ENCODE peak calls at places on chromosomes 13 and 19, in five cellular contexts. B is SK-N-SH, H is OCI-LY7, D is HCT116, I is GM23338. V is an unnamed sample.

GRCh38 chr13:31008400-31009115 is 76.1 kb downstream of the TEX26 start:
- DNase-seq in B (no peak), H (no peak), D (no peak), I (no peak), V (no peak)

GRCh38 chr19:30799854-30800755 is 427.9 kb downstream of the ZNF536 start:
- DNase-seq in B (no peak), H (no peak), D (no peak), I (peak), V (peak)

GRCh38 chr19:2213799-2214198 is 22.3 kb downstream of the PLEKHJ1 start:
- DNase-seq in B (no peak), H (no peak), D (no peak), I (no peak), V (no peak)

GRCh38 chr13:100674363-100674847 is at the start of gene TMTC4:
- DNase-seq in B (peak), H (no peak), D (no peak), I (peak), V (peak)

GRCh38 chr19:20186163-20186562 is 19.1 kb downstream of the ZNF486 start:
- DNase-seq in B (no peak), H (no peak), D (no peak), I (no peak), V (no peak)

GRCh38 chr13:30113531-30113930 is 193.8 kb downstream of the KATNAL1 start:
- DNase-seq in B (no peak), H (no peak), D (no peak), I (no peak), V (no peak)

GRCh38 chr19:11279505-11280236 is 16.3 kb upstream of the TSPAN16 start:
- DNase-seq in B (no peak), H (peak), D (no peak), I (no peak), V (no peak)

GRCh38 chr19:55400281-55401087 is 7.1 kb downstream of the UBE2S start:
- DNase-seq in B (no peak), H (no peak), D (no peak), I (no peak), V (no peak)

GRCh38 chr19:37505958-37506386 is 767 bp upstream of the ZNF793 start:
- DNase-seq in B (no peak), H (no peak), D (no peak), I (peak), V (no peak)

GRCh38 chr13:47110141-47110540 is 213.3 kb upstream of the HTR2A start:
- DNase-seq in B (no peak), H (no peak), D (no peak), I (no peak), V (peak)

GRCh38 chr13:43261018-43261417 is 237.6 kb downstream of the DNAJC15 start:
- DNase-seq in B (no peak), H (no peak), D (no peak), I (no peak), V (no peak)

GRCh38 chr13:68813397-68813796 is 1294.2 kb upstream of the ATXN8OS start:
- DNase-seq in B (no peak), H (no peak), D (no peak), I (no peak), V (no peak)

GRCh38 chr19:18865973-18866799 is 29.8 kb downstream of the CERS1 start:
- DNase-seq in B (peak), H (peak), D (no peak), I (peak), V (peak)

GRCh38 chr13:109140777-109141354 is 511.5 kb downstream of the MYO16 start:
- DNase-seq in B (peak), H (no peak), D (no peak), I (peak), V (no peak)

GRCh38 chr19:38030681-38031422 is 123.8 kb downstream of the SIPA1L3 start:
- DNase-seq in B (no peak), H (no peak), D (no peak), I (no peak), V (no peak)

GRCh38 chr13:39734952-39735351 is 79.5 kb downstream of the COG6 start:
- DNase-seq in B (no peak), H (no peak), D (no peak), I (no peak), V (no peak)

GRCh38 chr19:18879579-18880373 is 16.2 kb downstream of the CERS1 start:
- DNase-seq in B (peak), H (peak), D (peak), I (peak), V (peak)

GRCh38 chr13:42239644-42240043 is 32.3 kb upstream of the AKAP11 start:
- DNase-seq in B (no peak), H (no peak), D (no peak), I (no peak), V (no peak)

GRCh38 chr19:48415395-48415794 is 21.9 kb downstream of the GRIN2D start:
- DNase-seq in B (peak), H (peak), D (peak), I (peak), V (peak)

GRCh38 chr13:111252449-111253124 is 67.9 kb upstream of the TEX29 start:
- DNase-seq in B (no peak), H (no peak), D (no peak), I (no peak), V (no peak)

GRCh38 chr19:46416077-46416709 is 2.8 kb upstream of the CCDC8 start:
- DNase-seq in B (peak), H (peak), D (peak), I (peak), V (peak)

GRCh38 chr13:53749306-53749705 is 720.7 kb downstream of the OLFM4 start:
- DNase-seq in B (peak), H (no peak), D (no peak), I (no peak), V (no peak)

GRCh38 chr13:43021926-43022670 is 1.3 kb upstream of the DNAJC15 start:
- DNase-seq in B (no peak), H (no peak), D (no peak), I (no peak), V (no peak)

GRCh38 chr13:98310485-98311199 is 133.6 kb upstream of the RNF113B start:
- DNase-seq in B (no peak), H (no peak), D (no peak), I (no peak), V (no peak)

GRCh38 chr13:77061362-77061761 is 34.4 kb upstream of the FBXL3 start:
- DNase-seq in B (no peak), H (no peak), D (no peak), I (no peak), V (no peak)

GRCh38 chr19:39915848-39916215 is 18.6 kb downstream of the FCGBP start:
- DNase-seq in B (no peak), H (no peak), D (no peak), I (no peak), V (no peak)

DNA sequence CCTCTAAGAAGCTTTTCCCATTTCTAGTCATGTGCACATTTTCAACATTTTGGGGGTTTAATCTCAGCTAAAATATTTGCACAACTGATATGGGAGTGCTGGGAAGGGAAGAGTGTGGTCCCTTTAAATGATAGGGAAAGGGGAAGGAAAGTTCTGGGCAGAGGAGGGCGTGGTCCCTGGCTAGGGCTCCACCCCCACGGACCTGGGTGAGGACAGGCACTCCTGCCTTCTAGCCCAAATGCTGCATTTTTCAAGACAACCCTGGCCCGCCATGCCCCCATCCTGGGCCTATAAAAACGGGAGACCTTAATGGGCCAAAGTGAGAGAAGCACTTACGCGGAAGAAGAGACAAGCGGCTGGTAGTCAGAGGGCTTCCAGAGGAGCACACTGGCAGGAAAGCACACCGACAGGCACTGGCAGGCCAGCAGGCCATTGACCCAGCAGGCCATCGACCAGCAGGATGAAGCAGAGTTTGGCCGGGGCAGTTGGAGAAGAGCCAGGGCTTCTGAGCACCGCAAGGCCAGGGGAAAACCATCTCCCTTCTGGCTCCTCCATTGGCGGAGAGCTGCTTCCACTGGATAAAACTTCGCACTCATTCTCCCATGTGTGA is 266.7 kb downstream of the SPRY2 start:
- DNase-seq in B (no peak), H (no peak), D (no peak), I (no peak), V (no peak)
- TF ChIP-seq EZH2phosphoT487 in B (no peak), H (no peak), D (no peak), I (no peak), V (no peak)

GRCh38 chr19:33811736-33812387 is 15.2 kb downstream of the KCTD15 start:
- DNase-seq in B (peak), H (no peak), D (no peak), I (no peak), V (no peak)

GRCh38 chr19:33813391-33814101 is 16.9 kb downstream of the KCTD15 start:
- DNase-seq in B (peak), H (no peak), D (no peak), I (no peak), V (no peak)

GRCh38 chr19:33815410-33816340 is 19.0 kb downstream of the KCTD15 start:
- DNase-seq in B (peak), H (no peak), D (no peak), I (no peak), V (no peak)

GRCh38 chr19:33812388-33813330 is 16.0 kb downstream of the KCTD15 start:
- DNase-seq in B (peak), H (no peak), D (no peak), I (no peak), V (no peak)

DNA sequence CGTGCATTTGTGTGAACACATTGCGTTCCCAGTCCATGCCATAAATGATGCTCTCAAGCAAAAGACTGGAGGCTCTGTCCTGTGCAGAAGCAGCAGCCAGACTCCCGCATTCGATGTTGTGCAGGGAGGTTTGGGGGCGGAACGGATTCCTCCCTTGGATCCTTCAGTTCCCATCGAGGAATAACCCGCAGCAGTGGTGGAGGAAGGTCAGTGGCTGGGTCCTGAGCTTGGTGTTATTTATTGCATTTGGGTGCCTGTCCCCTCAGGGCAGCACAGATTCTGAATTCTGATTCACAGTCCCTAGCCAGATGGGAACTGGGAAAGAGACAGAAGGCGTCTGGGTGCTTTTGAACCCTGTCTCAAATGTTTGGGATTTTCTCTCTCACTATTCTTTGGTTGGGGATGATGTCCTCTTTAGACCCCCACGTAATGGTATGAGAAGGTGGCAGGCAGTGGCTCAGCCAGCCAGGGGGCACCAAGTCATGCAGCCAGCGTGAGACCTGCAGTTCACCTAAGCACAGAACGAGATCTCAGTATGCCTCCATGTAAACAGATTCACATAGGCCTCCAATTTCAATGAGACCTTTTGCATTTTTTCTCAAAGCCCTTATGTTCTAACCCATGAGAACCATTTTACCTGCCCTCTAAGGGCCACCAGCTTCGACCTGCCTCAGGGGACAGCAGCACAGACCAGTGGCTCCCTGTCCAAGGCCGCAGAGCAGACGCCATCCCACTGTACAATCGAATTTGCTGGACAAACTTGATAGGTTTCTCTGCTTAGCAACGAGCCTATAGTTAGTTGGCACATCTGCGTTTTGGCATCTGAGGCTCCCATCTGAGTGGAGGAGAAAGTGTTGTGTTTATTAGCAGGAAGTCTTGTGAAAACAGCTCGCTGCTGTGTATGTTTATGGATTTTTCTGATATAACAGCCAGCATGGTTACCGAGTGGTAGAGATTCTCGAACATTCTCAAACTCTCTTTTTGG is 17.8 kb downstream of the KCTD15 start:
- DNase-seq in B (peak), H (no peak), D (no peak), I (no peak), V (no peak)
- H3K27ac ChIP-seq in B (peak), H (no peak), D (no peak), I (no peak), V (no peak)

GRCh38 chr13:23701191-23701590 is 131.0 kb downstream of the TNFRSF19 start:
- DNase-seq in B (no peak), H (no peak), D (no peak), I (no peak), V (no peak)

GRCh38 chr13:23703241-23703640 is 133.0 kb downstream of the TNFRSF19 start:
- DNase-seq in B (no peak), H (no peak), D (no peak), I (no peak), V (no peak)

GRCh38 chr13:23697772-23698313 is 127.6 kb downstream of the TNFRSF19 start:
- DNase-seq in B (no peak), H (no peak), D (no peak), I (no peak), V (no peak)

GRCh38 chr13:23699271-23699670 is 129.1 kb downstream of the TNFRSF19 start:
- DNase-seq in B (no peak), H (no peak), D (no peak), I (no peak), V (no peak)

GRCh38 chr13:23701646-23702045 is 131.4 kb downstream of the TNFRSF19 start:
- DNase-seq in B (no peak), H (no peak), D (no peak), I (no peak), V (no peak)
- TF ChIP-seq CTCF in B (no peak), H (no peak), D (no peak), I (no peak), V (no peak)

GRCh38 chr13:97119899-97120745 is 102.0 kb upstream of the MBNL2 start:
- DNase-seq in B (no peak), H (no peak), D (no peak), I (no peak), V (no peak)
- TF ChIP-seq EZH2phosphoT487 in B (no peak), H (no peak), D (no peak), I (no peak), V (no peak)

GRCh38 chr13:112753868-112754267 is 64.0 kb downstream of the ATP11A start:
- DNase-seq in B (no peak), H (no peak), D (no peak), I (no peak), V (no peak)
- H3K27ac ChIP-seq in B (no peak), H (no peak), D (no peak), I (no peak), V (no peak)

GRCh38 chr19:35340431-35340830 is 7.3 kb upstream of the FFAR1 start:
- DNase-seq in B (no peak), H (no peak), D (no peak), I (no peak), V (no peak)

GRCh38 chr19:35337081-35337983 is 8.3 kb downstream of the CD22 start:
- DNase-seq in B (no peak), H (no peak), D (no peak), I (no peak), V (no peak)

GRCh38 chr19:35336166-35336955 is 7.4 kb downstream of the CD22 start:
- DNase-seq in B (no peak), H (no peak), D (no peak), I (no peak), V (no peak)

GRCh38 chr19:35341006-35341405 is 6.7 kb upstream of the FFAR1 start:
- DNase-seq in B (no peak), H (no peak), D (no peak), I (no peak), V (no peak)

DNA sequence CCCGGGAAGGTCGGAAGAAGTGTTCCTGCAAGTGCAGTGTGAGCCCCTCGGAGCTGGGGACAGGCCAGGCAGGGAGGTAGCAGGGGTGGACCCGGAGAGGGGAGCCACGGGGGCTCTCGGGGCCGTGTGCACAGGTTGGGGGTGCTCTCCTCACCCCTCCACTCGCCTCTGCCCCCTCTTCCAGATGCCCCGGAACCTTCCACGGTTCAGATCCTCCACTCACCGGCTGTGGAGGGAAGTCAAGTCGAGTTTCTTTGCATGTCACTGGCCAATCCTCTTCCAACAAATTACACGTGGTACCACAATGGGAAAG is 9.0 kb downstream of the CD22 start:
- DNase-seq in B (no peak), H (no peak), D (no peak), I (no peak), V (no peak)
- TF ChIP-seq CTCF in B (no peak), H (no peak), D (no peak), I (no peak), V (no peak)

GRCh38 chr19:3697671-3698385 is 2.4 kb downstream of the PIP5K1C start:
- DNase-seq in B (no peak), H (no peak), D (no peak), I (no peak), V (no peak)

GRCh38 chr19:3700242-3701032 is at the start of gene PIP5K1C:
- DNase-seq in B (peak), H (peak), D (peak), I (peak), V (peak)

GRCh38 chr19:3698386-3698950 is 1.8 kb downstream of the PIP5K1C start:
- DNase-seq in B (peak), H (no peak), D (no peak), I (no peak), V (no peak)

GRCh38 chr19:3699741-3700241 is 477 bp downstream of the PIP5K1C start:
- DNase-seq in B (peak), H (peak), D (no peak), I (no peak), V (no peak)

GRCh38 chr19:3699071-3699740 is 1.1 kb downstream of the PIP5K1C start:
- DNase-seq in B (peak), H (peak), D (no peak), I (no peak), V (peak)
- TF ChIP-seq EZH2phosphoT487 in B (no peak), H (no peak), D (no peak), I (no peak), V (no peak)

GRCh38 chr19:8210660-8211101 is 1.5 kb downstream of the CERS4 start:
- DNase-seq in B (no peak), H (peak), D (no peak), I (no peak), V (no peak)
- H3K27ac ChIP-seq in B (no peak), H (peak), D (peak), I (no peak), V (no peak)

V was measured in neural progenitor cell.